ENCODE peak calls at places on chromosomes 7 and 10, in five cellular contexts. D is GM12878, M is colonic mucosa, T is neuronal stem cell, L is neural progenitor cell. H is an unnamed sample.
A peak's percentile ranks its signal among the peaks of the same experiment; 100 is the strongest.

GRCh38 chr7:134470864-134471263 is 12.0 kb upstream of the AKR1B1 start:
- DNase-seq in D (no peak), L (no peak), T (no peak), M (no peak), H (no peak)

GRCh38 chr7:8131694-8132605 is 130.0 kb downstream of the ICA1 start:
- DNase-seq in L (no peak), D (peak; percentile 94), T (no peak), M (no peak), H (no peak)

GRCh38 chr7:121032645-121033460 is 44.3 kb downstream of the CPED1 start:
- DNase-seq in L (no peak), D (no peak), T (no peak), M (no peak), H (no peak)

GRCh38 chr7:48078470-48078869 is 10.6 kb upstream of the UPP1 start:
- DNase-seq in M (no peak), L (no peak), D (no peak), T (no peak), H (no peak)

GRCh38 chr10:77417806-77418205 is 219.8 kb downstream of the KCNMA1 start:
- DNase-seq in T (no peak), D (no peak), M (no peak), L (no peak), H (no peak)

GRCh38 chr7:158710651-158711102 is 6.1 kb upstream of the NCAPG2 start:
- DNase-seq in D (no peak), T (no peak), M (no peak), L (no peak), H (no peak)

GRCh38 chr10:116216676-116217075 is 56.3 kb downstream of the GFRA1 start:
- DNase-seq in D (no peak), M (no peak), L (no peak), T (no peak), H (no peak)

GRCh38 chr10:33273295-33274002 is 61.0 kb downstream of the NRP1 start:
- DNase-seq in L (peak; percentile 28), D (no peak), M (peak; percentile 69), T (peak; percentile 21), H (peak; percentile 96)

GRCh38 chr7:116674508-116675173 is 2.6 kb downstream of the MET start:
- DNase-seq in T (no peak), D (no peak), M (no peak), L (peak; percentile 15), H (peak; percentile 41)

GRCh38 chr7:74569501-74570075 is 87.9 kb upstream of the GTF2I start:
- DNase-seq in L (no peak), T (no peak), D (no peak), M (no peak), H (no peak)

GRCh38 chr10:98423691-98424120 is 8.7 kb upstream of the PYROXD2 start:
- DNase-seq in D (no peak), T (no peak), M (no peak), L (peak; percentile 53), H (no peak)

GRCh38 chr10:78664929-78665525 is 403.7 kb upstream of the ZMIZ1 start:
- DNase-seq in D (no peak), L (no peak), T (no peak), M (peak; percentile 47), H (peak; percentile 4)

GRCh38 chr7:5417106-5418071 is 6.2 kb downstream of the TNRC18 start:
- DNase-seq in T (no peak), M (peak; percentile 36), L (peak; percentile 39), D (no peak), H (peak; percentile 70)

GRCh38 chr10:89657302-89657701 is 12.3 kb upstream of the PANK1 start:
- DNase-seq in L (no peak), T (no peak), M (no peak), D (no peak), H (no peak)

DNA sequence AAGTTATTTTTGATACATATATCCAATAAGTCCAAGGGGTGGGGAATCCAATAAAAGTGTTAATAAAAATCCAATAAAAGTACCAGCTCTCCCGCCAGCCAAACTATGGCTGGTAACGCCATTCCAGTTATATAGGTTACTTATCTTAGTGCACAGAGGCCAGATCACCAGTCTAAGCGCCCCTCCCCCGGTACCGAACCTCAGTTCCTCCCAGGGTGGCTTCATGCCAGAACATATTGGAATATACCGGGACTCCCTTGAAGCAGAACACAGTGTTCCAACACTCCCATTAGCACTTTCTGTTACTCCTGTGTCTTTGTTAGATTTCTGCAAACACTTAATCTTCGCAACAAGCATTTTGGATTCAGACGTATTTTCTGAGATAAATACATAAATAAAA is 7.5 kb downstream of the FBH1 start:
- DNase-seq in T (no peak), M (no peak), D (no peak), L (no peak), H (no peak)
- H3K4me1 ChIP-seq in T (peaks cover 5% of the 10 kb centered on the region), M (no peaks in the 10 kb centered on the region), D (peaks cover 19% of the 10 kb centered on the region), L (peaks cover 19% of the 10 kb centered on the region), H (peaks cover 4% of the 10 kb centered on the region)

DNA sequence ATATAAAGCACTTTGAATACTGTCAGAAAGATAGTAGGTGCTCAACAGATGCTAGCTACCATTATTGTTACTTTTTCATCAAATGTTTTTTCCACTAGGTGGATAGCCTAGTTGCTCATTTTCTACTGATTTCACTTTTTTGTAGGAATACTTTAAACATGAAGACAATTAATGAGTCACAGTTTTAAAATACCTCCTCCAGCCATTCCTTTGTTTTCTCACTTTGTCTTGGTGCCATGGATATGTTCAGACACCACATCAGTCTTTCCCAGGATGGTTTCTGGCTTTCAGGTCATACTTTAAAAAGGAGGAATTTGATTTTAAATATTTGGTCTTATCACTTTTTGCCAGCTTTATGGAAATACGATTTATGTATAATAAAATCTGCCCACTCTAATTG is 147.1 kb upstream of the MGMT start:
- DNase-seq in D (no peak), L (no peak), M (no peak), T (no peak), H (no peak)
- H3K9ac ChIP-seq in D (no peak overlapping the region), L (no peak overlapping the region), M (no peak overlapping the region), T (no peak overlapping the region), H (no peak overlapping the region)

GRCh38 chr7:92797284-92797683 is 39.1 kb downstream of the CDK6 start:
- DNase-seq in T (no peak), L (no peak), D (no peak), M (no peak), H (no peak)
- H3K4me1 ChIP-seq in T (no peaks in the 10 kb centered on the region), L (peaks cover 24% of the 10 kb centered on the region), D (peaks cover 22% of the 10 kb centered on the region), M (no peaks in the 10 kb centered on the region), H (peaks cover 34% of the 10 kb centered on the region)

GRCh38 chr10:43596546-43596945 is 9.7 kb upstream of the ZNF485 start:
- DNase-seq in L (no peak), D (no peak), T (no peak), M (no peak), H (no peak)

GRCh38 chr10:43598447-43598846 is 7.8 kb upstream of the ZNF485 start:
- DNase-seq in D (no peak), M (no peak), L (no peak), T (no peak), H (peak; percentile 28)

GRCh38 chr10:43594944-43595589 is 11.2 kb upstream of the ZNF485 start:
- DNase-seq in M (no peak), T (no peak), D (peak; percentile 84), L (no peak), H (peak; percentile 57)

GRCh38 chr10:43599333-43599732 is 6.9 kb upstream of the ZNF485 start:
- DNase-seq in L (no peak), D (no peak), T (no peak), M (no peak), H (no peak)

GRCh38 chr10:43595739-43596298 is 10.4 kb upstream of the ZNF485 start:
- DNase-seq in D (peak; percentile 78), T (no peak), L (no peak), M (no peak), H (peak; percentile 8)
- H3K9ac ChIP-seq in D (peak overlapping the region; percentile 56), T (no peak overlapping the region), L (no peak overlapping the region), M (no peak overlapping the region), H (no peak overlapping the region)

GRCh38 chr10:5563991-5564536 is 39.3 kb downstream of the CALML3 start:
- DNase-seq in T (no peak), L (no peak), D (no peak), M (no peak), H (peak; percentile 58)

GRCh38 chr10:5560844-5561703 is 36.3 kb downstream of the CALML3 start:
- DNase-seq in M (no peak), L (no peak), T (no peak), D (no peak), H (no peak)

GRCh38 chr10:5563237-5563961 is 38.6 kb downstream of the CALML3 start:
- DNase-seq in M (no peak), L (no peak), T (no peak), D (no peak), H (no peak)

GRCh38 chr10:5560142-5560843 is 35.5 kb downstream of the CALML3 start:
- DNase-seq in T (no peak), M (no peak), L (no peak), D (no peak), H (no peak)

DNA sequence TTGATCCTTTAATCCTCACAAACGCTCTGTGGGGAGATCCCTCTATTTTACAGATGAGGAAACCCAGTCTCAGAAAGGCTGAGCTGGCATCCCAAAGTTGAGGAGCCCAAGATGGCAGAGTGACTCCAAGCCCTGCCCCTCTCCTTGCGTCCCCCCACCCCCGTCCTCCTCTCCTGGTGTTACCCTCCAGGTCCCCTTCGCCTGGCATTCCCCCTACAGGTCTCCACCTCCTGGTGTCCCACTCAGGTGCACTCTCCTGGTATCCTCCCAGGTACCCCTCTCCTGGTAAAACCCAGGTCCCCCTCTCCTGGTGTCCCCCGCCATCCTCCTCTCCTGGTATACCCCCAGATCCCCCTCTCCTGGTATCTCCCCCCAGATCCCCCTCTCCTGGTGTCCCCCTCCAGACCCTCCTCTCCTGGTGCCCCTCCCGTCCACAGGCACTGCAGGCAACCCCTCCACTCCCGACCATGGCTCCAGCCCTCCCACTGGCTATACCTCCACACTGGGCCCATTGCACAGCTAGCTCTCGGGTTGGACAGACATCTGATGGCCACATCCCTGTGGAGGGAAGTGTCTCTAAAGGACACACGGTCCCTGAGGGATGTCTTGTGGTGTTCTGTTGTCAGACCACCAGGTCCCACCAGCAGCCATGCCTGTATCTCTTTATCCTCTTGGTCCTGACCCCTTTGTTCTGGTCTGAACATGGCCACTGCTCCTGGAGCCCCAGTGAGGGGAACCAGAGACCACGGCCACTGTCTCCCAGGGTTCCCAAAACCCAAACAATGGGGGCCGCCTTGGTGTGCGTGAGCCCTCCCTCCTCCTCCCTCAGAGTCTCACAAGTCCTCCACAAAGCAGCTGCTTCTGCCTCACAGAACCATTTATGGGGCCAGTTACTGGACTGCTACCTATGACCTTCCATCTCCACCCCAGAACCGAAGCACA is 37.2 kb downstream of the CALML3 start:
- DNase-seq in M (no peak), D (no peak), L (no peak), T (no peak), H (no peak)
- H3K4me1 ChIP-seq in M (no peaks in the 10 kb centered on the region), D (no peaks in the 10 kb centered on the region), L (peaks cover 12% of the 10 kb centered on the region), T (peaks cover 4% of the 10 kb centered on the region), H (peaks cover 22% of the 10 kb centered on the region)

GRCh38 chr10:70169011-70169410 is 1.3 kb downstream of the SAR1A start:
- DNase-seq in T (no peak), L (no peak), M (no peak), D (no peak), H (no peak)
- H3K9ac ChIP-seq in T (no peak overlapping the region), L (peak overlapping the region; percentile 80), M (no peak overlapping the region), D (peak overlapping the region; percentile 93), H (peak overlapping the region; percentile 100)

DNA sequence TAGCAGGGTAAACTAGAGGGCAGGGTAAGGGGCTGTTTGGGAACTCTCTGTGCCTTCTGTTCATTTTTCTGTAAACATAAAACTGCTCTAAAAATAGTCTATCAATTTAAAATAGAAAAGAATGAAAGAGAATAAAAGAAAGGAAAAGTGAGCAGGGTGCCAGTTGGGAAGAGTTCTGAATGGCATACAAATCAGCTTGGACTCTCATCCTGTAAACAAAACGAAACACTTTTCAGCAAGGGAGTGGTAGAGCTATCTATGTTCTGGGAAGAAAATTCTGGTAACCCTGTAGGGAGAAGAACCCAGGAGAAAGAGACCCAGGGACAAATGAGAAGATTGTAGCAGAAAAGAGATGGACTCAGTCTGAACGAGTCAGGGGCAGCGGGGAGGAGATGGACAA is 24.6 kb downstream of the SCRN1 start:
- DNase-seq in T (no peak), D (no peak), L (no peak), M (no peak), H (no peak)
- H3K4me1 ChIP-seq in T (peaks cover 10% of the 10 kb centered on the region), D (no peaks in the 10 kb centered on the region), L (peaks cover 26% of the 10 kb centered on the region), M (no peaks in the 10 kb centered on the region), H (peaks cover 10% of the 10 kb centered on the region)

GRCh38 chr10:43822509-43823236 is 174.0 kb upstream of the ZNF32 start:
- DNase-seq in M (no peak), L (no peak), T (no peak), D (no peak), H (no peak)
- H3K9ac ChIP-seq in M (no peak overlapping the region), L (no peak overlapping the region), T (no peak overlapping the region), D (no peak overlapping the region), H (no peak overlapping the region)